ENCODE peak calls at places on chromosomes 11 and 22, in eight cellular contexts. N is hippocampal formation, Q is RPMI7951, T is CD14-positive monocyte, U is GM10248, D is Caco-2, K is heart left ventricle, S is HT-29. G is an unnamed sample.

GRCh38 chr11:118625036-118625690 is 17.7 kb downstream of the PHLDB1 start:
- DNase-seq in N (peak), D (no peak), T (no peak), Q (no peak), U (no peak), S (no peak), K (no peak), G (no peak)

GRCh38 chr11:69081180-69081579 is 32.4 kb downstream of the TPCN2 start:
- DNase-seq in N (no peak), T (no peak), S (no peak), U (no peak), D (no peak), Q (no peak), K (no peak), G (no peak)

GRCh38 chr11:119684361-119685072 is 44.5 kb downstream of the NECTIN1 start:
- DNase-seq in U (no peak), S (peak), D (no peak), N (no peak), K (no peak), Q (peak), T (no peak), G (no peak)

GRCh38 chr22:39664485-39665200 is 94.1 kb downstream of the CACNA1I start:
- DNase-seq in S (no peak), N (no peak), T (no peak), Q (no peak), K (no peak), U (peak), D (peak), G (no peak)

GRCh38 chr11:6319879-6320410 is 356 bp downstream of the CAVIN3 start:
- DNase-seq in K (peak), U (peak), N (no peak), Q (peak), T (no peak), D (peak), S (peak), G (peak)

GRCh38 chr11:21567628-21568290 is 625.1 kb upstream of the ANO5 start:
- DNase-seq in U (no peak), S (peak), T (no peak), K (no peak), Q (no peak), D (no peak), N (no peak), G (no peak)

GRCh38 chr11:34423300-34423699 is 15.4 kb upstream of the CAT start:
- DNase-seq in D (no peak), U (no peak), T (no peak), S (no peak), N (no peak), Q (peak), K (no peak), G (peak)

GRCh38 chr22:50529416-50530279 is at the start of gene TYMP:
- DNase-seq in S (no peak), D (peak), T (peak), U (peak), Q (no peak), K (peak), N (no peak), G (peak)

GRCh38 chr22:16974298-16975084 is 33.5 kb downstream of the GAB4 start:
- DNase-seq in D (no peak), T (no peak), K (no peak), Q (no peak), S (no peak), U (no peak), N (no peak), G (no peak)

GRCh38 chr11:95512682-95513081 is 276.9 kb downstream of the FAM76B start:
- DNase-seq in T (no peak), U (no peak), D (peak), K (no peak), N (no peak), Q (peak), S (no peak), G (no peak)

GRCh38 chr11:110566577-110566976 is 136.8 kb downstream of the FDX1 start:
- DNase-seq in U (no peak), D (no peak), Q (no peak), K (no peak), S (no peak), T (no peak), N (no peak), G (no peak)

GRCh38 chr22:41681616-41682015 is 7.1 kb downstream of the SNU13 start:
- DNase-seq in Q (no peak), S (no peak), T (no peak), K (no peak), D (no peak), U (no peak), N (no peak), G (no peak)

GRCh38 chr22:47434336-47435203 is 672.1 kb downstream of the TBC1D22A start:
- DNase-seq in K (no peak), N (no peak), Q (no peak), T (no peak), U (no peak), S (no peak), D (no peak), G (no peak)

GRCh38 chr11:86460461-86461404 is 86.0 kb downstream of the CCDC81 start:
- DNase-seq in Q (peak), U (no peak), K (no peak), T (no peak), N (no peak), S (no peak), D (no peak), G (no peak)

GRCh38 chr11:115425816-115426215 is 78.4 kb downstream of the CADM1 start:
- DNase-seq in U (no peak), T (no peak), Q (no peak), D (no peak), K (no peak), N (no peak), S (no peak), G (no peak)

GRCh38 chr11:66728760-66729385 is at the start of gene SPTBN2:
- DNase-seq in N (no peak), D (peak), S (peak), U (no peak), K (no peak), T (no peak), Q (no peak), G (peak)

GRCh38 chr22:20430641-20431519 is 6.7 kb downstream of the SCARF2 start:
- DNase-seq in T (no peak), N (no peak), U (no peak), K (no peak), D (no peak), Q (no peak), S (peak), G (peak)